ENCODE peak calls at places on chromosomes 6 and 20, in ten cellular contexts. U is A673; T is lower leg skin; G is cardiac muscle cell; W is left lung; A is coronary artery; Y is hepatocyte; E is CD8-positive, alpha-beta memory T cell; J is skeletal muscle cell; L is psoas muscle. F is an unnamed sample.

GRCh38 chr6:24660100-24660499 is 6.6 kb downstream of the TDP2 start:
- DNase-seq in U (no peak), T (no peak), G (no peak), W (no peak), A (no peak), Y (no peak), E (no peak), J (no peak), L (no peak), F (no peak)

GRCh38 chr20:50395258-50395729 is 114.9 kb upstream of the PTPN1 start:
- DNase-seq in U (no peak), T (peak; percentile 95), G (no peak), W (no peak), A (peak; percentile 99), Y (no peak), E (no peak), J (no peak), L (peak; percentile 90), F (peak; percentile 78)

GRCh38 chr6:51790946-51791345 is 296.5 kb downstream of the PKHD1 start:
- DNase-seq in U (no peak), T (no peak), G (no peak), W (no peak), A (no peak), Y (no peak), E (no peak), J (no peak), L (no peak), F (no peak)

GRCh38 chr6:43977404-43978111 is 149.7 kb downstream of the MRPL14 start:
- DNase-seq in U (no peak), T (peak; percentile 61), G (no peak), W (no peak), A (peak; percentile 59), Y (no peak), E (no peak), J (no peak), L (no peak), F (no peak)

GRCh38 chr6:145225500-145225899 is 509.8 kb downstream of the EPM2A start:
- DNase-seq in U (no peak), T (no peak), G (no peak), W (no peak), A (no peak), Y (no peak), E (no peak), J (no peak), L (no peak), F (no peak)

GRCh38 chr20:542777-543368 is 717 bp downstream of the CSNK2A1 start:
- DNase-seq in U (peak; percentile 32), T (no peak), G (peak; percentile 24), W (peak; percentile 54), A (no peak), Y (peak; percentile 58), E (no peak), J (no peak), L (no peak), F (no peak)

GRCh38 chr6:155301867-155302266 is 12.4 kb downstream of the TFB1M start:
- DNase-seq in U (peak; percentile 74), T (no peak), G (no peak), W (no peak), A (no peak), Y (no peak), E (no peak), J (peak; percentile 21), L (no peak), F (no peak)

GRCh38 chr20:24672886-24673677 is 203.7 kb downstream of the SYNDIG1 start:
- DNase-seq in U (no peak), T (no peak), G (no peak), W (peak; percentile 28), A (no peak), Y (no peak), E (no peak), J (peak; percentile 92), L (no peak), F (no peak)

GRCh38 chr20:47586648-47587306 is 85.1 kb downstream of the NCOA3 start:
- DNase-seq in U (peak; percentile 61), T (no peak), G (no peak), W (no peak), A (no peak), Y (no peak), E (no peak), J (peak; percentile 25), L (no peak), F (no peak)

GRCh38 chr6:106974999-106975698 is 620 bp upstream of the CD24 start:
- DNase-seq in U (peak; percentile 21), T (peak; percentile 85), G (peak; percentile 78), W (peak; percentile 47), A (no peak), Y (peak; percentile 80), E (no peak), J (no peak), L (peak; percentile 24), F (no peak)

GRCh38 chr6:106974337-106974998 is at the start of gene CD24:
- DNase-seq in U (no peak), T (peak; percentile 86), G (peak; percentile 82), W (no peak), A (no peak), Y (peak; percentile 91), E (no peak), J (no peak), L (no peak), F (no peak)

GRCh38 chr6:106976270-106976669 is 1.7 kb upstream of the CD24 start:
- DNase-seq in U (no peak), T (no peak), G (no peak), W (no peak), A (no peak), Y (peak; percentile 38), E (no peak), J (no peak), L (no peak), F (no peak)

GRCh38 chr6:106973841-106974336 is 640 bp downstream of the CD24 start:
- DNase-seq in U (no peak), T (no peak), G (peak; percentile 52), W (no peak), A (no peak), Y (peak; percentile 50), E (no peak), J (no peak), L (no peak), F (no peak)

DNA sequence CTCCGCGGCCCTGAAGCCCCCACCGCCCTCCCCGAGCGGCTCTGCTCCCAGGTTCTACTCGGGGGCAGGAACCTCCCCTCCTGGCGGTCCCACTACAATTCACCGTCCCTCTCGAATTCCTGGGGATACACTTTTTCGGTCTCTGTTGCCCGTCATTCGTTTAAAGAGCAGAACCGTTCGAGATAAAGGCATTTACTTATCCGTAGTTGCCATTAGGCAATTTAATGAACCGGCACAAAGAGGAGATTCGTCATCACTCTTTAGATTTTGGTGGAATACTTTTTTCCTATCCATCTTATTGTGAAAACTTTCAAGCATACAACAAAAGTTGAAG is 1.1 kb upstream of the CD24 start:
- DNase-seq in U (no peak), T (no peak), G (peak; percentile 24), W (no peak), A (no peak), Y (no peak), E (no peak), J (no peak), L (no peak), F (no peak)
- H3K4me3 ChIP-seq in U (peak overlapping the region; percentile 59), T (peak overlapping the region; percentile 40), G (peak overlapping the region; percentile 75), W (peak overlapping the region; percentile 60), A (peak overlapping the region; percentile 72), Y (peak overlapping the region; percentile 96), E (no peak overlapping the region), J (peak overlapping the region; percentile 55), L (peak overlapping the region; percentile 67), F (peak overlapping the region; percentile 77)

GRCh38 chr6:166167801-166168615 is at the start of gene TBXT:
- DNase-seq in U (peak; percentile 10), T (no peak), G (no peak), W (no peak), A (no peak), Y (peak; percentile 19), E (no peak), J (no peak), L (no peak), F (no peak)

GRCh38 chr6:166172546-166172945 is 4.9 kb upstream of the TBXT start:
- DNase-seq in U (no peak), T (no peak), G (no peak), W (no peak), A (peak; percentile 26), Y (no peak), E (no peak), J (no peak), L (no peak), F (no peak)

GRCh38 chr6:166168616-166169548 is 1.2 kb upstream of the TBXT start:
- DNase-seq in U (no peak), T (no peak), G (no peak), W (no peak), A (no peak), Y (no peak), E (no peak), J (no peak), L (no peak), F (no peak)

GRCh38 chr6:166167258-166167731 is 356 bp downstream of the TBXT start:
- DNase-seq in U (no peak), T (no peak), G (no peak), W (no peak), A (no peak), Y (no peak), E (no peak), J (no peak), L (no peak), F (no peak)

GRCh38 chr6:166169549-166170421 is 2.1 kb upstream of the TBXT start:
- DNase-seq in U (no peak), T (no peak), G (no peak), W (no peak), A (peak; percentile 31), Y (no peak), E (no peak), J (no peak), L (no peak), F (no peak)
- H3K4me3 ChIP-seq in U (no peak overlapping the region), T (no peak overlapping the region), G (no peak overlapping the region), W (no peak overlapping the region), A (no peak overlapping the region), Y (no peak overlapping the region), E (no peak overlapping the region), J (no peak overlapping the region), L (no peak overlapping the region), F (no peak overlapping the region)

GRCh38 chr6:159043986-159044385 is 805 bp downstream of the TAGAP start:
- DNase-seq in U (no peak), T (no peak), G (no peak), W (no peak), A (no peak), Y (no peak), E (no peak), J (no peak), L (no peak), F (no peak)
- H3K4me3 ChIP-seq in U (no peak overlapping the region), T (no peak overlapping the region), G (no peak overlapping the region), W (peak overlapping the region; percentile 50), A (peak overlapping the region; percentile 53), Y (no peak overlapping the region), E (peak overlapping the region; percentile 89), J (no peak overlapping the region), L (peak overlapping the region; percentile 49), F (peak overlapping the region; percentile 49)

DNA sequence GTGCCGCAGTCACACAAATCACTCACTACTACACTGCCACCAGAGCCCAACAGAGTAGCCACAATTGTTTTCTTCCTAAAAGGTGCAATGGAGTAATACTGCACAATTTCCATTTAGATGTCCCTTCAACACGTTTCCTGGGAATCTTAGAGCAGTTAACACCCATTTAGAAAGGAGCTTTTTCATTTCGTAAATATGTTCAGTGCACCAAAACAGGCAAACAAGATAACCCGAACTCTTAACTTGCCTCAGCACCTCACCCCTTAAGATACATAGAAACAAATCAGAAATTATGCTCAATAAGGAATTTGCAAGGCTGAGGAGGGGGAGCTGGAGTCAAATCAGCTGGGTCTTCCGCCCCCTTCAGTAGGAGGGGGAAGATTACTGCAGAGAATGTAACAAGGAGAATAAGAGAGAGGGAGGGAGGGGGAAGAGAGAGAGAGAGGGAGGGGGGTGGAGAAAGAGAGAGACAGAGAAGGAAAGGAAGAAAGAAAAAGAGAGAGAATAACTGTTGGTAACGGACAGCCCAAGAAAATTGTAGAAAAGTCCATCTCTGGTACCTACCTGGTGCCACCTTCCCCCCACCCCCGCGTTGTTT is 155.4 kb downstream of the BCAS1 start:
- DNase-seq in U (peak; percentile 56), T (peak; percentile 37), G (no peak), W (no peak), A (no peak), Y (no peak), E (no peak), J (no peak), L (no peak), F (no peak)
- H3K4me3 ChIP-seq in U (peak overlapping the region; percentile 54), T (no peak overlapping the region), G (peak overlapping the region; percentile 61), W (peak overlapping the region; percentile 54), A (peak overlapping the region; percentile 73), Y (peak overlapping the region; percentile 30), E (peak overlapping the region; percentile 93), J (peak overlapping the region; percentile 54), L (peak overlapping the region; percentile 79), F (peak overlapping the region; percentile 85)